ENCODE peak calls at places on chromosomes 11 and 22, in four cellular contexts. T is right lobe of liver, J is lung, Y is uterus. W is an unnamed sample.

GRCh38 chr11:57547854-57548377 is 10.5 kb downstream of the SMTNL1 start:
- DNase-seq in T (no peak), J (no peak), Y (no peak), W (no peak)

GRCh38 chr11:129287920-129288319 is 87.7 kb upstream of the BARX2 start:
- DNase-seq in T (no peak), J (no peak), Y (no peak), W (no peak)

GRCh38 chr11:45091563-45092392 is 54.7 kb upstream of the PRDM11 start:
- DNase-seq in T (no peak), J (no peak), Y (peak; percentile 24), W (no peak)

GRCh38 chr11:45500457-45500856 is 165.0 kb downstream of the CHST1 start:
- DNase-seq in T (no peak), J (no peak), Y (no peak), W (no peak)

GRCh38 chr22:21451545-21452520 is 15.4 kb upstream of the TMEM191C start:
- DNase-seq in T (no peak), J (no peak), Y (peak; percentile 8), W (no peak)

GRCh38 chr11:17525570-17525969 is 18.6 kb downstream of the USH1C start:
- DNase-seq in T (no peak), J (no peak), Y (no peak), W (no peak)

GRCh38 chr22:22386602-22387385 is 121.7 kb downstream of the ZNF280B start:
- DNase-seq in T (no peak), J (no peak), Y (no peak), W (no peak)

GRCh38 chr22:50206599-50206998 is 5.8 kb downstream of the SELENOO start:
- DNase-seq in T (peak; percentile 89), J (peak; percentile 74), Y (no peak), W (no peak)

GRCh38 chr11:72829178-72829577 is 15.0 kb downstream of the ATG16L2 start:
- DNase-seq in T (peak; percentile 27), J (no peak), Y (no peak), W (no peak)

GRCh38 chr22:39915295-39915726 is 14.4 kb downstream of the GRAP2 start:
- DNase-seq in T (no peak), J (no peak), Y (no peak), W (no peak)

GRCh38 chr22:39913321-39913720 is 12.4 kb downstream of the GRAP2 start:
- DNase-seq in T (no peak), J (no peak), Y (no peak), W (no peak)

GRCh38 chr22:39913886-39914285 is 13.0 kb downstream of the GRAP2 start:
- DNase-seq in T (no peak), J (no peak), Y (no peak), W (no peak)

GRCh38 chr22:39916496-39916895 is 15.6 kb downstream of the GRAP2 start:
- DNase-seq in T (no peak), J (no peak), Y (no peak), W (no peak)

GRCh38 chr22:39914584-39914983 is 13.7 kb downstream of the GRAP2 start:
- DNase-seq in T (no peak), J (no peak), Y (no peak), W (no peak)
- H3K4me3 ChIP-seq in T (no peak overlapping the region), J (no peak overlapping the region), Y (no peak overlapping the region), W (no peak overlapping the region)

GRCh38 chr11:19013181-19013857 is 47.2 kb downstream of the MRGPRX2 start:
- DNase-seq in T (no peak), J (no peak), Y (no peak), W (no peak)
- TF ChIP-seq CTCF in T (no peak), J (no peak), Y (no peak), W (no peak)

GRCh38 chr22:40462195-40462988 is 92.0 kb downstream of the SGSM3 start:
- DNase-seq in T (no peak), J (no peak), Y (no peak), W (no peak)

GRCh38 chr22:40466976-40467375 is 96.6 kb downstream of the SGSM3 start:
- DNase-seq in T (no peak), J (no peak), Y (no peak), W (no peak)

GRCh38 chr22:40463727-40464126 is 93.3 kb downstream of the SGSM3 start:
- DNase-seq in T (no peak), J (no peak), Y (no peak), W (no peak)

DNA sequence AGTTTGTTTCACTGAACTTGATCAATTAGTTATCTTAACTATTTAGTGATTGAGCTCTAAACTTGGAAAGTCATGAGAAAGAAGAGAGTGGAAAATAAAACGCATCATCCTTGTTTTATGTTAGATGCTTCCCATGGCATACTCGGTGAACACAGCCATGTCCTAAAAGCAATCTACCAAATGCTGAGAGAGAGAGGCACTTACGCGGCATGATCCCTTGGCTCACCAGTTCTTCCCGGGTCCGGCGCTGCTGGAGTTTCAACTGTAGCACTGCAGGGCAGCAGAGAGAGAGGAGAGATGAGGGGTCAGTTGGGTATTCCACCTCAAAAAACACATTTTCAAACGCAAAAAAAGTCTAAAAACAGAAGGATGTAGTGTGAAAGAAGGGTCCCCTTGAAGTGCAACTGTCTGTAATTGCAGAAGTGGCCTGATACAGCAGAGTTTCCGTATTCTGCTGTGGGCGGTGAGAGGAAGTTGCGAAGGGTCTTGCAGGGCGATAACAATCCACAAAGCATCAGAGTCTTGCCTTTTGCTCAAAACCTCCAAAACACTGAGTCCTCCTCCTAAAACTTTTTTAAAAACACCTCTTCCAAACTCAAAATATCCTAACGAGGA is 92.7 kb downstream of the SGSM3 start:
- DNase-seq in T (no peak), J (no peak), Y (no peak), W (no peak)
- H3K4me3 ChIP-seq in T (peak overlapping the region; percentile 14), J (no peak overlapping the region), Y (no peak overlapping the region), W (no peak overlapping the region)

DNA sequence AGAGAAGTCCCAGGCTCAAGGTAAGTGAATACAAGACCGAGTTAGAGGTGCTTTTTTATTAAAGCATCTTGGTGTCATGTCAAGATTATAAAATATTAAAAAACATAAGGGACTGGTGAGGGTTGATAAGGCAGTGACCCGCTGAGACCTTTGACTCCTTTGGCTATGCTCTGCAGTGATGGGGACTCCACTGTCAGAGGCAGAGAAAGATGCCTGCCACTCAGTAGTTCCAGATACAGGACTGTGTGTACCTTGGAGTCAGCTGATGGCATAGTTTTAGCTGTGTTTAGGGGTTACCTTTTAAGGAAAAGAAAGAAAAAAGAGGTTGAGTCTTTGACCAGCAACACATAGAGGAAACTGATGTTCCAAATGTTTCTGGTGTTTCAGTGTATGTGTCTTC is 40.8 kb downstream of the SHISA8 start:
- DNase-seq in T (no peak), J (no peak), Y (no peak), W (no peak)
- TF ChIP-seq CTCF in T (no peak), J (no peak), Y (no peak), W (no peak)

DNA sequence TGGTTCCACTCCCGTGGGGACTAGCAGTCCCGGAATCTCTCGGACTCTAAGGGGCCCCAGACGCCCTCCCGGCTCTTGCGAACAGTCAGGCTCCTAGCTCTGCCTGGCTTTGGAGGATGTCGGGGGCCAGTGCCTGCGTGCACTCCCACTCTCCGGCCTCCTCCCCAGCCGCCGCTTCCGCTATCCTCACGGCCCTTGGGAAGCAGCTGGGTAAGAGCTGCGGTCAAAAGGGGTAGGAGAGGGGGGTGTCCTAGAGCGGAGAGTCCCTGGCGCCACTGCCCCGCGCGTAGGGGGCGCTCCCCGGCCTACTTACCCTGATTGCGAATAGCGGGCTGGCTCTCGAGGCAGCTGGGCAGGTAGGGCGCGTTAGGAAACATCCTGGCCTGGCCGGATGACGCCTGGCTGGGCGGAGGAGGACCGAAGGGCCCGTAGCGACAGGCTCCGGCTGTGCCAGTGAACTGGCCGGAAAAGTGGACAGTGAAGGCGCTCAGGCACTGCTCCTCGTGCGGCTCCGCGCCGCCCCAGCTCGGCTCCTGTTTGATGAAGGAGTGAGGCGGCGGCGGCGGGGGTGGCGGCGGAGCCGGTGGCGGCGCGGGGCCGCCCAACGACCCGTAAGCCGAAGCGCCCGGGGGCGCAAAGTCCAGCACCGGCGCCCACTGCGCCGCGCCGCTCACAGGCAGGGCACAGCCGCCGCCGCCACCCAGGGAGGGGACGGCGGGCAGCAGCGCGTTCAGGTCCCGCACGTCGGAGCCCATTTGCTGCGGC is 770 bp downstream of the WT1 start:
- DNase-seq in T (no peak), J (no peak), Y (peak; percentile 63), W (no peak)
- H3K4me3 ChIP-seq in T (no peak overlapping the region), J (no peak overlapping the region), Y (peak overlapping the region; percentile 72), W (no peak overlapping the region)

GRCh38 chr11:109425554-109425953 is 3.6 kb downstream of the C11orf87 start:
- DNase-seq in T (no peak), J (no peak), Y (no peak), W (no peak)
- TF ChIP-seq CTCF in T (no peak), J (no peak), Y (no peak), W (peak; percentile 2)

GRCh38 chr22:37269930-37270678 is 12.2 kb upstream of the CYTH4 start:
- DNase-seq in T (no peak), J (no peak), Y (no peak), W (no peak)

GRCh38 chr22:37266581-37267127 is 15.7 kb upstream of the CYTH4 start:
- DNase-seq in T (no peak), J (no peak), Y (no peak), W (no peak)

GRCh38 chr22:37267661-37268413 is 14.5 kb upstream of the CYTH4 start:
- DNase-seq in T (no peak), J (no peak), Y (no peak), W (no peak)

GRCh38 chr22:37263966-37264887 is 18.1 kb upstream of the CYTH4 start:
- DNase-seq in T (peak; percentile 11), J (no peak), Y (no peak), W (no peak)

GRCh38 chr22:37267128-37267587 is 15.2 kb upstream of the CYTH4 start:
- DNase-seq in T (peak; percentile 65), J (peak; percentile 48), Y (no peak), W (no peak)
- H3K4me3 ChIP-seq in T (peak overlapping the region; percentile 27), J (no peak overlapping the region), Y (peak overlapping the region; percentile 19), W (peak overlapping the region; percentile 42)

W was measured in astrocyte of the spinal cord.